ENCODE peak calls at places on chromosomes 16 and 17, in nine cellular contexts. One of them, this sample, is unnamed.

GRCh38 chr16:48524348-48525200 is 85.4 kb downstream of the N4BP1 start:
- DNase-seq in right cardiac atrium: no peak
- DNase-seq in skeletal muscle cell: no peak
- DNase-seq in activated CD4-positive, alpha-beta memory T cell treated with anti-CD3 and anti-CD28 coated beads for 36 hours: no peak
- DNase-seq in activated CD4-positive, alpha-beta T cell treated with anti-CD3 and anti-CD28 coated beads, Interleukin-2, amount 50 U/mL, for 48 hours: no peak
- DNase-seq in brain microvascular endothelial cell: no peak
- DNase-seq in posterior cingulate gyrus: no peak
- DNase-seq in T-helper 1 cell: no peak
- DNase-seq in HFFc6: no peak
- DNase-seq in this sample: no peak

GRCh38 chr16:69077251-69077650 is 28.2 kb upstream of the HAS3 start:
- DNase-seq in right cardiac atrium: no peak
- DNase-seq in skeletal muscle cell: no peak
- DNase-seq in activated CD4-positive, alpha-beta memory T cell treated with anti-CD3 and anti-CD28 coated beads for 36 hours: no peak
- DNase-seq in activated CD4-positive, alpha-beta T cell treated with anti-CD3 and anti-CD28 coated beads, Interleukin-2, amount 50 U/mL, for 48 hours: no peak
- DNase-seq in brain microvascular endothelial cell: no peak
- DNase-seq in posterior cingulate gyrus: no peak
- DNase-seq in T-helper 1 cell: no peak
- DNase-seq in HFFc6: peak; percentile 34
- DNase-seq in this sample: peak; percentile 99

GRCh38 chr17:48045270-48046001 is 2.7 kb upstream of the NFE2L1 start:
- DNase-seq in right cardiac atrium: no peak
- DNase-seq in skeletal muscle cell: no peak
- DNase-seq in activated CD4-positive, alpha-beta memory T cell treated with anti-CD3 and anti-CD28 coated beads for 36 hours: no peak
- DNase-seq in activated CD4-positive, alpha-beta T cell treated with anti-CD3 and anti-CD28 coated beads, Interleukin-2, amount 50 U/mL, for 48 hours: no peak
- DNase-seq in brain microvascular endothelial cell: no peak
- DNase-seq in posterior cingulate gyrus: no peak
- DNase-seq in T-helper 1 cell: no peak
- DNase-seq in HFFc6: no peak
- DNase-seq in this sample: no peak

GRCh38 chr17:78529251-78529650 is 47.9 kb downstream of the DNAH17 start:
- DNase-seq in right cardiac atrium: no peak
- DNase-seq in skeletal muscle cell: no peak
- DNase-seq in activated CD4-positive, alpha-beta memory T cell treated with anti-CD3 and anti-CD28 coated beads for 36 hours: no peak
- DNase-seq in activated CD4-positive, alpha-beta T cell treated with anti-CD3 and anti-CD28 coated beads, Interleukin-2, amount 50 U/mL, for 48 hours: no peak
- DNase-seq in brain microvascular endothelial cell: no peak
- DNase-seq in posterior cingulate gyrus: no peak
- DNase-seq in T-helper 1 cell: no peak
- DNase-seq in HFFc6: no peak
- DNase-seq in this sample: no peak

GRCh38 chr16:75311383-75311938 is 60.0 kb upstream of the BCAR1 start:
- DNase-seq in right cardiac atrium: no peak
- DNase-seq in skeletal muscle cell: no peak
- DNase-seq in activated CD4-positive, alpha-beta memory T cell treated with anti-CD3 and anti-CD28 coated beads for 36 hours: no peak
- DNase-seq in activated CD4-positive, alpha-beta T cell treated with anti-CD3 and anti-CD28 coated beads, Interleukin-2, amount 50 U/mL, for 48 hours: no peak
- DNase-seq in brain microvascular endothelial cell: no peak
- DNase-seq in posterior cingulate gyrus: no peak
- DNase-seq in T-helper 1 cell: no peak
- DNase-seq in HFFc6: peak; percentile 39
- DNase-seq in this sample: no peak

GRCh38 chr16:48537909-48538745 is 71.9 kb downstream of the N4BP1 start:
- DNase-seq in right cardiac atrium: peak; percentile 80
- DNase-seq in skeletal muscle cell: no peak
- DNase-seq in activated CD4-positive, alpha-beta memory T cell treated with anti-CD3 and anti-CD28 coated beads for 36 hours: no peak
- DNase-seq in activated CD4-positive, alpha-beta T cell treated with anti-CD3 and anti-CD28 coated beads, Interleukin-2, amount 50 U/mL, for 48 hours: no peak
- DNase-seq in brain microvascular endothelial cell: no peak
- DNase-seq in posterior cingulate gyrus: no peak
- DNase-seq in T-helper 1 cell: no peak
- DNase-seq in HFFc6: no peak
- DNase-seq in this sample: no peak

GRCh38 chr16:66751135-66751991 is at the start of gene DYNC1LI2:
- DNase-seq in right cardiac atrium: peak; percentile 85
- DNase-seq in skeletal muscle cell: no peak
- DNase-seq in activated CD4-positive, alpha-beta memory T cell treated with anti-CD3 and anti-CD28 coated beads for 36 hours: peak; percentile 84
- DNase-seq in activated CD4-positive, alpha-beta T cell treated with anti-CD3 and anti-CD28 coated beads, Interleukin-2, amount 50 U/mL, for 48 hours: peak; percentile 77
- DNase-seq in brain microvascular endothelial cell: peak; percentile 53
- DNase-seq in posterior cingulate gyrus: peak; percentile 63
- DNase-seq in T-helper 1 cell: peak; percentile 59
- DNase-seq in HFFc6: peak; percentile 56
- DNase-seq in this sample: peak; percentile 40

GRCh38 chr17:75289832-75290337 is 652 bp upstream of the SLC25A19 start:
- DNase-seq in right cardiac atrium: peak; percentile 49
- DNase-seq in skeletal muscle cell: no peak
- DNase-seq in activated CD4-positive, alpha-beta memory T cell treated with anti-CD3 and anti-CD28 coated beads for 36 hours: peak; percentile 85
- DNase-seq in activated CD4-positive, alpha-beta T cell treated with anti-CD3 and anti-CD28 coated beads, Interleukin-2, amount 50 U/mL, for 48 hours: peak; percentile 66
- DNase-seq in brain microvascular endothelial cell: peak; percentile 53
- DNase-seq in posterior cingulate gyrus: no peak
- DNase-seq in T-helper 1 cell: no peak
- DNase-seq in HFFc6: peak; percentile 64
- DNase-seq in this sample: no peak

GRCh38 chr17:49708515-49709161 is 874 bp upstream of the SLC35B1 start:
- DNase-seq in right cardiac atrium: no peak
- DNase-seq in skeletal muscle cell: no peak
- DNase-seq in activated CD4-positive, alpha-beta memory T cell treated with anti-CD3 and anti-CD28 coated beads for 36 hours: peak; percentile 58
- DNase-seq in activated CD4-positive, alpha-beta T cell treated with anti-CD3 and anti-CD28 coated beads, Interleukin-2, amount 50 U/mL, for 48 hours: no peak
- DNase-seq in brain microvascular endothelial cell: no peak
- DNase-seq in posterior cingulate gyrus: no peak
- DNase-seq in T-helper 1 cell: no peak
- DNase-seq in HFFc6: no peak
- DNase-seq in this sample: no peak

GRCh38 chr16:31064882-31065461 is 9.1 kb downstream of the ZNF668 start:
- DNase-seq in right cardiac atrium: peak; percentile 74
- DNase-seq in skeletal muscle cell: peak; percentile 94
- DNase-seq in activated CD4-positive, alpha-beta memory T cell treated with anti-CD3 and anti-CD28 coated beads for 36 hours: no peak
- DNase-seq in activated CD4-positive, alpha-beta T cell treated with anti-CD3 and anti-CD28 coated beads, Interleukin-2, amount 50 U/mL, for 48 hours: no peak
- DNase-seq in brain microvascular endothelial cell: peak; percentile 95
- DNase-seq in posterior cingulate gyrus: no peak
- DNase-seq in T-helper 1 cell: no peak
- DNase-seq in HFFc6: peak; percentile 95
- DNase-seq in this sample: peak; percentile 54

GRCh38 chr17:31318298-31319190 is 2.9 kb downstream of the EVI2A start:
- DNase-seq in right cardiac atrium: peak; percentile 60
- DNase-seq in skeletal muscle cell: peak; percentile 62
- DNase-seq in activated CD4-positive, alpha-beta memory T cell treated with anti-CD3 and anti-CD28 coated beads for 36 hours: peak; percentile 80
- DNase-seq in activated CD4-positive, alpha-beta T cell treated with anti-CD3 and anti-CD28 coated beads, Interleukin-2, amount 50 U/mL, for 48 hours: peak; percentile 49
- DNase-seq in brain microvascular endothelial cell: peak; percentile 45
- DNase-seq in posterior cingulate gyrus: peak; percentile 50
- DNase-seq in T-helper 1 cell: no peak
- DNase-seq in HFFc6: peak; percentile 7
- DNase-seq in this sample: peak; percentile 36

GRCh38 chr17:32822996-32823395 is 53.9 kb downstream of the MYO1D start:
- DNase-seq in right cardiac atrium: no peak
- DNase-seq in skeletal muscle cell: no peak
- DNase-seq in activated CD4-positive, alpha-beta memory T cell treated with anti-CD3 and anti-CD28 coated beads for 36 hours: no peak
- DNase-seq in activated CD4-positive, alpha-beta T cell treated with anti-CD3 and anti-CD28 coated beads, Interleukin-2, amount 50 U/mL, for 48 hours: no peak
- DNase-seq in brain microvascular endothelial cell: peak; percentile 22
- DNase-seq in posterior cingulate gyrus: no peak
- DNase-seq in T-helper 1 cell: no peak
- DNase-seq in HFFc6: no peak
- DNase-seq in this sample: no peak

GRCh38 chr16:57998484-57998883 is 2.0 kb downstream of the ZNF319 start:
- DNase-seq in right cardiac atrium: no peak
- DNase-seq in skeletal muscle cell: no peak
- DNase-seq in activated CD4-positive, alpha-beta memory T cell treated with anti-CD3 and anti-CD28 coated beads for 36 hours: peak; percentile 86
- DNase-seq in activated CD4-positive, alpha-beta T cell treated with anti-CD3 and anti-CD28 coated beads, Interleukin-2, amount 50 U/mL, for 48 hours: peak; percentile 71
- DNase-seq in brain microvascular endothelial cell: no peak
- DNase-seq in posterior cingulate gyrus: no peak
- DNase-seq in T-helper 1 cell: no peak
- DNase-seq in HFFc6: no peak
- DNase-seq in this sample: peak; percentile 41

GRCh38 chr16:83002351-83003334 is 375.9 kb downstream of the CDH13 start:
- DNase-seq in right cardiac atrium: no peak
- DNase-seq in skeletal muscle cell: no peak
- DNase-seq in activated CD4-positive, alpha-beta memory T cell treated with anti-CD3 and anti-CD28 coated beads for 36 hours: no peak
- DNase-seq in activated CD4-positive, alpha-beta T cell treated with anti-CD3 and anti-CD28 coated beads, Interleukin-2, amount 50 U/mL, for 48 hours: no peak
- DNase-seq in brain microvascular endothelial cell: no peak
- DNase-seq in posterior cingulate gyrus: no peak
- DNase-seq in T-helper 1 cell: no peak
- DNase-seq in HFFc6: no peak
- DNase-seq in this sample: no peak

GRCh38 chr17:50423553-50424159 is 2.4 kb upstream of the ACSF2 start:
- DNase-seq in right cardiac atrium: peak; percentile 68
- DNase-seq in skeletal muscle cell: peak; percentile 85
- DNase-seq in activated CD4-positive, alpha-beta memory T cell treated with anti-CD3 and anti-CD28 coated beads for 36 hours: no peak
- DNase-seq in activated CD4-positive, alpha-beta T cell treated with anti-CD3 and anti-CD28 coated beads, Interleukin-2, amount 50 U/mL, for 48 hours: no peak
- DNase-seq in brain microvascular endothelial cell: peak; percentile 89
- DNase-seq in posterior cingulate gyrus: no peak
- DNase-seq in T-helper 1 cell: no peak
- DNase-seq in HFFc6: peak; percentile 96
- DNase-seq in this sample: peak; percentile 80

GRCh38 chr17:66152756-66153155 is 39.2 kb downstream of the CEP112 start:
- DNase-seq in right cardiac atrium: no peak
- DNase-seq in skeletal muscle cell: no peak
- DNase-seq in activated CD4-positive, alpha-beta memory T cell treated with anti-CD3 and anti-CD28 coated beads for 36 hours: no peak
- DNase-seq in activated CD4-positive, alpha-beta T cell treated with anti-CD3 and anti-CD28 coated beads, Interleukin-2, amount 50 U/mL, for 48 hours: no peak
- DNase-seq in brain microvascular endothelial cell: peak; percentile 45
- DNase-seq in posterior cingulate gyrus: no peak
- DNase-seq in T-helper 1 cell: no peak
- DNase-seq in HFFc6: peak; percentile 51
- DNase-seq in this sample: no peak

GRCh38 chr16:442976-443375 is 17.5 kb downstream of the RAB11FIP3 start:
- DNase-seq in right cardiac atrium: no peak
- DNase-seq in skeletal muscle cell: no peak
- DNase-seq in activated CD4-positive, alpha-beta memory T cell treated with anti-CD3 and anti-CD28 coated beads for 36 hours: no peak
- DNase-seq in activated CD4-positive, alpha-beta T cell treated with anti-CD3 and anti-CD28 coated beads, Interleukin-2, amount 50 U/mL, for 48 hours: no peak
- DNase-seq in brain microvascular endothelial cell: no peak
- DNase-seq in posterior cingulate gyrus: no peak
- DNase-seq in T-helper 1 cell: no peak
- DNase-seq in HFFc6: no peak
- DNase-seq in this sample: no peak

GRCh38 chr17:45149037-45149668 is 878 bp downstream of the HEXIM1 start:
- DNase-seq in right cardiac atrium: peak; percentile 89
- DNase-seq in skeletal muscle cell: no peak
- DNase-seq in activated CD4-positive, alpha-beta memory T cell treated with anti-CD3 and anti-CD28 coated beads for 36 hours: peak; percentile 86
- DNase-seq in activated CD4-positive, alpha-beta T cell treated with anti-CD3 and anti-CD28 coated beads, Interleukin-2, amount 50 U/mL, for 48 hours: peak; percentile 76
- DNase-seq in brain microvascular endothelial cell: peak; percentile 64
- DNase-seq in posterior cingulate gyrus: peak; percentile 71
- DNase-seq in T-helper 1 cell: peak; percentile 47
- DNase-seq in HFFc6: peak; percentile 72
- DNase-seq in this sample: peak; percentile 75

GRCh38 chr16:73202176-73202729 is 154.3 kb upstream of the ZFHX3 start:
- DNase-seq in right cardiac atrium: no peak
- DNase-seq in skeletal muscle cell: peak; percentile 94
- DNase-seq in activated CD4-positive, alpha-beta memory T cell treated with anti-CD3 and anti-CD28 coated beads for 36 hours: no peak
- DNase-seq in activated CD4-positive, alpha-beta T cell treated with anti-CD3 and anti-CD28 coated beads, Interleukin-2, amount 50 U/mL, for 48 hours: no peak
- DNase-seq in brain microvascular endothelial cell: peak; percentile 71
- DNase-seq in posterior cingulate gyrus: no peak
- DNase-seq in T-helper 1 cell: no peak
- DNase-seq in HFFc6: peak; percentile 94
- DNase-seq in this sample: no peak

GRCh38 chr16:49492090-49492801 is 118.6 kb downstream of the C16orf78 start:
- DNase-seq in right cardiac atrium: peak; percentile 57
- DNase-seq in skeletal muscle cell: no peak
- DNase-seq in activated CD4-positive, alpha-beta memory T cell treated with anti-CD3 and anti-CD28 coated beads for 36 hours: peak; percentile 41
- DNase-seq in activated CD4-positive, alpha-beta T cell treated with anti-CD3 and anti-CD28 coated beads, Interleukin-2, amount 50 U/mL, for 48 hours: peak; percentile 38
- DNase-seq in brain microvascular endothelial cell: no peak
- DNase-seq in posterior cingulate gyrus: no peak
- DNase-seq in T-helper 1 cell: no peak
- DNase-seq in HFFc6: no peak
- DNase-seq in this sample: no peak

GRCh38 chr17:82664701-82665182 is 16.5 kb upstream of the WDR45B start:
- DNase-seq in right cardiac atrium: no peak
- DNase-seq in skeletal muscle cell: no peak
- DNase-seq in activated CD4-positive, alpha-beta memory T cell treated with anti-CD3 and anti-CD28 coated beads for 36 hours: no peak
- DNase-seq in activated CD4-positive, alpha-beta T cell treated with anti-CD3 and anti-CD28 coated beads, Interleukin-2, amount 50 U/mL, for 48 hours: no peak
- DNase-seq in brain microvascular endothelial cell: no peak
- DNase-seq in posterior cingulate gyrus: peak; percentile 46
- DNase-seq in T-helper 1 cell: no peak
- DNase-seq in HFFc6: no peak
- DNase-seq in this sample: no peak

GRCh38 chr16:86016201-86016965 is 117.4 kb downstream of the IRF8 start:
- DNase-seq in right cardiac atrium: no peak
- DNase-seq in skeletal muscle cell: peak; percentile 12
- DNase-seq in activated CD4-positive, alpha-beta memory T cell treated with anti-CD3 and anti-CD28 coated beads for 36 hours: peak; percentile 47
- DNase-seq in activated CD4-positive, alpha-beta T cell treated with anti-CD3 and anti-CD28 coated beads, Interleukin-2, amount 50 U/mL, for 48 hours: peak; percentile 46
- DNase-seq in brain microvascular endothelial cell: peak; percentile 34
- DNase-seq in posterior cingulate gyrus: no peak
- DNase-seq in T-helper 1 cell: no peak
- DNase-seq in HFFc6: peak; percentile 55
- DNase-seq in this sample: peak; percentile 41

GRCh38 chr17:45170976-45171337 is 9.3 kb downstream of the HEXIM2 start:
- DNase-seq in right cardiac atrium: peak; percentile 78
- DNase-seq in skeletal muscle cell: no peak
- DNase-seq in activated CD4-positive, alpha-beta memory T cell treated with anti-CD3 and anti-CD28 coated beads for 36 hours: no peak
- DNase-seq in activated CD4-positive, alpha-beta T cell treated with anti-CD3 and anti-CD28 coated beads, Interleukin-2, amount 50 U/mL, for 48 hours: no peak
- DNase-seq in brain microvascular endothelial cell: peak; percentile 51
- DNase-seq in posterior cingulate gyrus: no peak
- DNase-seq in T-helper 1 cell: no peak
- DNase-seq in HFFc6: peak; percentile 82
- DNase-seq in this sample: peak; percentile 55

GRCh38 chr16:67055712-67056487 is 27.0 kb downstream of the CBFB start:
- DNase-seq in right cardiac atrium: no peak
- DNase-seq in skeletal muscle cell: peak; percentile 94
- DNase-seq in activated CD4-positive, alpha-beta memory T cell treated with anti-CD3 and anti-CD28 coated beads for 36 hours: peak; percentile 36
- DNase-seq in activated CD4-positive, alpha-beta T cell treated with anti-CD3 and anti-CD28 coated beads, Interleukin-2, amount 50 U/mL, for 48 hours: no peak
- DNase-seq in brain microvascular endothelial cell: peak; percentile 96
- DNase-seq in posterior cingulate gyrus: no peak
- DNase-seq in T-helper 1 cell: no peak
- DNase-seq in HFFc6: peak; percentile 99
- DNase-seq in this sample: peak; percentile 98

GRCh38 chr17:4810696-4811289 is 3.8 kb downstream of the PLD2 start:
- DNase-seq in right cardiac atrium: no peak
- DNase-seq in skeletal muscle cell: no peak
- DNase-seq in activated CD4-positive, alpha-beta memory T cell treated with anti-CD3 and anti-CD28 coated beads for 36 hours: no peak
- DNase-seq in activated CD4-positive, alpha-beta T cell treated with anti-CD3 and anti-CD28 coated beads, Interleukin-2, amount 50 U/mL, for 48 hours: no peak
- DNase-seq in brain microvascular endothelial cell: no peak
- DNase-seq in posterior cingulate gyrus: no peak
- DNase-seq in T-helper 1 cell: no peak
- DNase-seq in HFFc6: no peak
- DNase-seq in this sample: no peak

GRCh38 chr17:66673668-66674276 is 161.1 kb upstream of the CACNG5 start:
- DNase-seq in right cardiac atrium: no peak
- DNase-seq in skeletal muscle cell: peak; percentile 16
- DNase-seq in activated CD4-positive, alpha-beta memory T cell treated with anti-CD3 and anti-CD28 coated beads for 36 hours: peak; percentile 54
- DNase-seq in activated CD4-positive, alpha-beta T cell treated with anti-CD3 and anti-CD28 coated beads, Interleukin-2, amount 50 U/mL, for 48 hours: no peak
- DNase-seq in brain microvascular endothelial cell: peak; percentile 73
- DNase-seq in posterior cingulate gyrus: peak; percentile 38
- DNase-seq in T-helper 1 cell: no peak
- DNase-seq in HFFc6: peak; percentile 76
- DNase-seq in this sample: peak; percentile 30

GRCh38 chr16:48629531-48629930 is 19.6 kb upstream of the N4BP1 start:
- DNase-seq in right cardiac atrium: no peak
- DNase-seq in skeletal muscle cell: no peak
- DNase-seq in activated CD4-positive, alpha-beta memory T cell treated with anti-CD3 and anti-CD28 coated beads for 36 hours: no peak
- DNase-seq in activated CD4-positive, alpha-beta T cell treated with anti-CD3 and anti-CD28 coated beads, Interleukin-2, amount 50 U/mL, for 48 hours: no peak
- DNase-seq in brain microvascular endothelial cell: no peak
- DNase-seq in posterior cingulate gyrus: no peak
- DNase-seq in T-helper 1 cell: no peak
- DNase-seq in HFFc6: no peak
- DNase-seq in this sample: no peak

This sample was measured in RCC 7860.